ENCODE peak calls at places on chromosome 10, in six cellular contexts. One of them, this sample, is unnamed.

GRCh38 chr10:87925570-87925969 is 62.1 kb downstream of the PTEN start:
- DNase-seq in left cardiac atrium: no peak
- DNase-seq in stimulated activated naive B cell treated with anti-CD40 and anti-IgM and Interleukin-4, amounts not matched to agents 10 μg/mL and 1 μg/mL and 100 μg/mL, for 72 hours: no peak
- DNase-seq in transverse colon: no peak
- DNase-seq in activated naive CD8-positive, alpha-beta T cell treated with anti-CD3 and anti-CD28 coated beads for 36 hours: no peak
- DNase-seq in NCI-H2081 treated with DMSO at 0.1 percent for 48 hours: peak; percentile 57
- DNase-seq in this sample: no peak

GRCh38 chr10:43079823-43080222 is 3.0 kb downstream of the RET start:
- DNase-seq in left cardiac atrium: no peak
- DNase-seq in stimulated activated naive B cell treated with anti-CD40 and anti-IgM and Interleukin-4, amounts not matched to agents 10 μg/mL and 1 μg/mL and 100 μg/mL, for 72 hours: no peak
- DNase-seq in transverse colon: no peak
- DNase-seq in activated naive CD8-positive, alpha-beta T cell treated with anti-CD3 and anti-CD28 coated beads for 36 hours: no peak
- DNase-seq in NCI-H2081 treated with DMSO at 0.1 percent for 48 hours: no peak
- DNase-seq in this sample: no peak

GRCh38 chr10:127243490-127244272 is 47.3 kb upstream of the INSYN2A start:
- DNase-seq in left cardiac atrium: no peak
- DNase-seq in stimulated activated naive B cell treated with anti-CD40 and anti-IgM and Interleukin-4, amounts not matched to agents 10 μg/mL and 1 μg/mL and 100 μg/mL, for 72 hours: no peak
- DNase-seq in transverse colon: peak; percentile 26
- DNase-seq in activated naive CD8-positive, alpha-beta T cell treated with anti-CD3 and anti-CD28 coated beads for 36 hours: peak; percentile 22
- DNase-seq in NCI-H2081 treated with DMSO at 0.1 percent for 48 hours: no peak
- DNase-seq in this sample: peak; percentile 31

GRCh38 chr10:122435212-122435827 is 19.1 kb upstream of the ARMS2 start:
- DNase-seq in left cardiac atrium: no peak
- DNase-seq in stimulated activated naive B cell treated with anti-CD40 and anti-IgM and Interleukin-4, amounts not matched to agents 10 μg/mL and 1 μg/mL and 100 μg/mL, for 72 hours: no peak
- DNase-seq in transverse colon: no peak
- DNase-seq in activated naive CD8-positive, alpha-beta T cell treated with anti-CD3 and anti-CD28 coated beads for 36 hours: no peak
- DNase-seq in NCI-H2081 treated with DMSO at 0.1 percent for 48 hours: peak; percentile 1
- DNase-seq in this sample: no peak

GRCh38 chr10:72087969-72088878 is at the start of gene SPOCK2:
- DNase-seq in left cardiac atrium: peak; percentile 38
- DNase-seq in stimulated activated naive B cell treated with anti-CD40 and anti-IgM and Interleukin-4, amounts not matched to agents 10 μg/mL and 1 μg/mL and 100 μg/mL, for 72 hours: peak; percentile 33
- DNase-seq in transverse colon: peak; percentile 48
- DNase-seq in activated naive CD8-positive, alpha-beta T cell treated with anti-CD3 and anti-CD28 coated beads for 36 hours: peak; percentile 68
- DNase-seq in NCI-H2081 treated with DMSO at 0.1 percent for 48 hours: no peak
- DNase-seq in this sample: peak; percentile 43

GRCh38 chr10:79324032-79324695 is 23.1 kb upstream of the PPIF start:
- DNase-seq in left cardiac atrium: peak; percentile 12
- DNase-seq in stimulated activated naive B cell treated with anti-CD40 and anti-IgM and Interleukin-4, amounts not matched to agents 10 μg/mL and 1 μg/mL and 100 μg/mL, for 72 hours: no peak
- DNase-seq in transverse colon: no peak
- DNase-seq in activated naive CD8-positive, alpha-beta T cell treated with anti-CD3 and anti-CD28 coated beads for 36 hours: no peak
- DNase-seq in NCI-H2081 treated with DMSO at 0.1 percent for 48 hours: no peak
- DNase-seq in this sample: no peak

GRCh38 chr10:30441974-30442606 is 8.1 kb downstream of the MAP3K8 start:
- DNase-seq in left cardiac atrium: no peak
- DNase-seq in stimulated activated naive B cell treated with anti-CD40 and anti-IgM and Interleukin-4, amounts not matched to agents 10 μg/mL and 1 μg/mL and 100 μg/mL, for 72 hours: no peak
- DNase-seq in transverse colon: no peak
- DNase-seq in activated naive CD8-positive, alpha-beta T cell treated with anti-CD3 and anti-CD28 coated beads for 36 hours: no peak
- DNase-seq in NCI-H2081 treated with DMSO at 0.1 percent for 48 hours: no peak
- DNase-seq in this sample: no peak

GRCh38 chr10:3924344-3924743 is 139.3 kb upstream of the KLF6 start:
- DNase-seq in left cardiac atrium: no peak
- DNase-seq in stimulated activated naive B cell treated with anti-CD40 and anti-IgM and Interleukin-4, amounts not matched to agents 10 μg/mL and 1 μg/mL and 100 μg/mL, for 72 hours: no peak
- DNase-seq in transverse colon: no peak
- DNase-seq in activated naive CD8-positive, alpha-beta T cell treated with anti-CD3 and anti-CD28 coated beads for 36 hours: no peak
- DNase-seq in NCI-H2081 treated with DMSO at 0.1 percent for 48 hours: no peak
- DNase-seq in this sample: no peak

GRCh38 chr10:117094856-117095255 is 43.2 kb downstream of the VAX1 start:
- DNase-seq in left cardiac atrium: no peak
- DNase-seq in stimulated activated naive B cell treated with anti-CD40 and anti-IgM and Interleukin-4, amounts not matched to agents 10 μg/mL and 1 μg/mL and 100 μg/mL, for 72 hours: no peak
- DNase-seq in transverse colon: no peak
- DNase-seq in activated naive CD8-positive, alpha-beta T cell treated with anti-CD3 and anti-CD28 coated beads for 36 hours: no peak
- DNase-seq in NCI-H2081 treated with DMSO at 0.1 percent for 48 hours: no peak
- DNase-seq in this sample: no peak

GRCh38 chr10:110364531-110364937 is 59.8 kb upstream of the SMNDC1 start:
- DNase-seq in left cardiac atrium: no peak
- DNase-seq in stimulated activated naive B cell treated with anti-CD40 and anti-IgM and Interleukin-4, amounts not matched to agents 10 μg/mL and 1 μg/mL and 100 μg/mL, for 72 hours: no peak
- DNase-seq in transverse colon: no peak
- DNase-seq in activated naive CD8-positive, alpha-beta T cell treated with anti-CD3 and anti-CD28 coated beads for 36 hours: peak; percentile 33
- DNase-seq in NCI-H2081 treated with DMSO at 0.1 percent for 48 hours: no peak
- DNase-seq in this sample: no peak

GRCh38 chr10:124697837-124698559 is 46.2 kb downstream of the FAM53B start:
- DNase-seq in left cardiac atrium: peak; percentile 18
- DNase-seq in stimulated activated naive B cell treated with anti-CD40 and anti-IgM and Interleukin-4, amounts not matched to agents 10 μg/mL and 1 μg/mL and 100 μg/mL, for 72 hours: peak; percentile 51
- DNase-seq in transverse colon: no peak
- DNase-seq in activated naive CD8-positive, alpha-beta T cell treated with anti-CD3 and anti-CD28 coated beads for 36 hours: peak; percentile 54
- DNase-seq in NCI-H2081 treated with DMSO at 0.1 percent for 48 hours: no peak
- DNase-seq in this sample: no peak

GRCh38 chr10:50653142-50653541 is 29.4 kb upstream of the SGMS1 start:
- DNase-seq in left cardiac atrium: no peak
- DNase-seq in stimulated activated naive B cell treated with anti-CD40 and anti-IgM and Interleukin-4, amounts not matched to agents 10 μg/mL and 1 μg/mL and 100 μg/mL, for 72 hours: no peak
- DNase-seq in transverse colon: no peak
- DNase-seq in activated naive CD8-positive, alpha-beta T cell treated with anti-CD3 and anti-CD28 coated beads for 36 hours: no peak
- DNase-seq in NCI-H2081 treated with DMSO at 0.1 percent for 48 hours: no peak
- DNase-seq in this sample: no peak

GRCh38 chr10:77832243-77832642 is 94.3 kb downstream of the DLG5 start:
- DNase-seq in left cardiac atrium: no peak
- DNase-seq in stimulated activated naive B cell treated with anti-CD40 and anti-IgM and Interleukin-4, amounts not matched to agents 10 μg/mL and 1 μg/mL and 100 μg/mL, for 72 hours: no peak
- DNase-seq in transverse colon: no peak
- DNase-seq in activated naive CD8-positive, alpha-beta T cell treated with anti-CD3 and anti-CD28 coated beads for 36 hours: no peak
- DNase-seq in NCI-H2081 treated with DMSO at 0.1 percent for 48 hours: no peak
- DNase-seq in this sample: no peak

GRCh38 chr10:74743401-74743800 is 83.0 kb upstream of the KAT6B start:
- DNase-seq in left cardiac atrium: no peak
- DNase-seq in stimulated activated naive B cell treated with anti-CD40 and anti-IgM and Interleukin-4, amounts not matched to agents 10 μg/mL and 1 μg/mL and 100 μg/mL, for 72 hours: no peak
- DNase-seq in transverse colon: no peak
- DNase-seq in activated naive CD8-positive, alpha-beta T cell treated with anti-CD3 and anti-CD28 coated beads for 36 hours: no peak
- DNase-seq in NCI-H2081 treated with DMSO at 0.1 percent for 48 hours: no peak
- DNase-seq in this sample: no peak

GRCh38 chr10:62384447-62385081 is 10.4 kb downstream of the ZNF365 start:
- DNase-seq in left cardiac atrium: no peak
- DNase-seq in stimulated activated naive B cell treated with anti-CD40 and anti-IgM and Interleukin-4, amounts not matched to agents 10 μg/mL and 1 μg/mL and 100 μg/mL, for 72 hours: no peak
- DNase-seq in transverse colon: no peak
- DNase-seq in activated naive CD8-positive, alpha-beta T cell treated with anti-CD3 and anti-CD28 coated beads for 36 hours: no peak
- DNase-seq in NCI-H2081 treated with DMSO at 0.1 percent for 48 hours: no peak
- DNase-seq in this sample: no peak

GRCh38 chr10:25557136-25557535 is 376.9 kb upstream of the MYO3A start:
- DNase-seq in left cardiac atrium: no peak
- DNase-seq in stimulated activated naive B cell treated with anti-CD40 and anti-IgM and Interleukin-4, amounts not matched to agents 10 μg/mL and 1 μg/mL and 100 μg/mL, for 72 hours: no peak
- DNase-seq in transverse colon: no peak
- DNase-seq in activated naive CD8-positive, alpha-beta T cell treated with anti-CD3 and anti-CD28 coated beads for 36 hours: no peak
- DNase-seq in NCI-H2081 treated with DMSO at 0.1 percent for 48 hours: no peak
- DNase-seq in this sample: no peak

GRCh38 chr10:12542271-12542670 is 192.9 kb downstream of the CAMK1D start:
- DNase-seq in left cardiac atrium: no peak
- DNase-seq in stimulated activated naive B cell treated with anti-CD40 and anti-IgM and Interleukin-4, amounts not matched to agents 10 μg/mL and 1 μg/mL and 100 μg/mL, for 72 hours: no peak
- DNase-seq in transverse colon: no peak
- DNase-seq in activated naive CD8-positive, alpha-beta T cell treated with anti-CD3 and anti-CD28 coated beads for 36 hours: no peak
- DNase-seq in NCI-H2081 treated with DMSO at 0.1 percent for 48 hours: no peak
- DNase-seq in this sample: no peak

GRCh38 chr10:35781643-35782035 is 139.5 kb upstream of the FZD8 start:
- DNase-seq in left cardiac atrium: no peak
- DNase-seq in stimulated activated naive B cell treated with anti-CD40 and anti-IgM and Interleukin-4, amounts not matched to agents 10 μg/mL and 1 μg/mL and 100 μg/mL, for 72 hours: no peak
- DNase-seq in transverse colon: peak; percentile 17
- DNase-seq in activated naive CD8-positive, alpha-beta T cell treated with anti-CD3 and anti-CD28 coated beads for 36 hours: no peak
- DNase-seq in NCI-H2081 treated with DMSO at 0.1 percent for 48 hours: no peak
- DNase-seq in this sample: no peak

GRCh38 chr10:3419719-3420495 is 247.3 kb upstream of the PITRM1 start:
- DNase-seq in left cardiac atrium: no peak
- DNase-seq in stimulated activated naive B cell treated with anti-CD40 and anti-IgM and Interleukin-4, amounts not matched to agents 10 μg/mL and 1 μg/mL and 100 μg/mL, for 72 hours: no peak
- DNase-seq in transverse colon: no peak
- DNase-seq in activated naive CD8-positive, alpha-beta T cell treated with anti-CD3 and anti-CD28 coated beads for 36 hours: no peak
- DNase-seq in NCI-H2081 treated with DMSO at 0.1 percent for 48 hours: no peak
- DNase-seq in this sample: peak; percentile 74

GRCh38 chr10:61901829-61902447 is 439 bp downstream of the ARID5B start:
- DNase-seq in left cardiac atrium: no peak
- DNase-seq in stimulated activated naive B cell treated with anti-CD40 and anti-IgM and Interleukin-4, amounts not matched to agents 10 μg/mL and 1 μg/mL and 100 μg/mL, for 72 hours: no peak
- DNase-seq in transverse colon: peak; percentile 41
- DNase-seq in activated naive CD8-positive, alpha-beta T cell treated with anti-CD3 and anti-CD28 coated beads for 36 hours: no peak
- DNase-seq in NCI-H2081 treated with DMSO at 0.1 percent for 48 hours: no peak
- DNase-seq in this sample: no peak

GRCh38 chr10:98460837-98461499 is 14.2 kb upstream of the HPS1 start:
- DNase-seq in left cardiac atrium: peak; percentile 39
- DNase-seq in stimulated activated naive B cell treated with anti-CD40 and anti-IgM and Interleukin-4, amounts not matched to agents 10 μg/mL and 1 μg/mL and 100 μg/mL, for 72 hours: no peak
- DNase-seq in transverse colon: peak; percentile 63
- DNase-seq in activated naive CD8-positive, alpha-beta T cell treated with anti-CD3 and anti-CD28 coated beads for 36 hours: no peak
- DNase-seq in NCI-H2081 treated with DMSO at 0.1 percent for 48 hours: no peak
- DNase-seq in this sample: no peak

GRCh38 chr10:101617102-101617823 is 29.1 kb downstream of the DPCD start:
- DNase-seq in left cardiac atrium: no peak
- DNase-seq in stimulated activated naive B cell treated with anti-CD40 and anti-IgM and Interleukin-4, amounts not matched to agents 10 μg/mL and 1 μg/mL and 100 μg/mL, for 72 hours: peak; percentile 9
- DNase-seq in transverse colon: no peak
- DNase-seq in activated naive CD8-positive, alpha-beta T cell treated with anti-CD3 and anti-CD28 coated beads for 36 hours: no peak
- DNase-seq in NCI-H2081 treated with DMSO at 0.1 percent for 48 hours: no peak
- DNase-seq in this sample: no peak

GRCh38 chr10:63115732-63116383 is 17.3 kb upstream of the NRBF2 start:
- DNase-seq in left cardiac atrium: peak; percentile 88
- DNase-seq in stimulated activated naive B cell treated with anti-CD40 and anti-IgM and Interleukin-4, amounts not matched to agents 10 μg/mL and 1 μg/mL and 100 μg/mL, for 72 hours: no peak
- DNase-seq in transverse colon: peak; percentile 46
- DNase-seq in activated naive CD8-positive, alpha-beta T cell treated with anti-CD3 and anti-CD28 coated beads for 36 hours: no peak
- DNase-seq in NCI-H2081 treated with DMSO at 0.1 percent for 48 hours: no peak
- DNase-seq in this sample: no peak

GRCh38 chr10:84540022-84540616 is 211.7 kb downstream of the CCSER2 start:
- DNase-seq in left cardiac atrium: no peak
- DNase-seq in stimulated activated naive B cell treated with anti-CD40 and anti-IgM and Interleukin-4, amounts not matched to agents 10 μg/mL and 1 μg/mL and 100 μg/mL, for 72 hours: no peak
- DNase-seq in transverse colon: no peak
- DNase-seq in activated naive CD8-positive, alpha-beta T cell treated with anti-CD3 and anti-CD28 coated beads for 36 hours: no peak
- DNase-seq in NCI-H2081 treated with DMSO at 0.1 percent for 48 hours: no peak
- DNase-seq in this sample: no peak

GRCh38 chr10:33381897-33382578 is 47.6 kb upstream of the NRP1 start:
- DNase-seq in left cardiac atrium: no peak
- DNase-seq in stimulated activated naive B cell treated with anti-CD40 and anti-IgM and Interleukin-4, amounts not matched to agents 10 μg/mL and 1 μg/mL and 100 μg/mL, for 72 hours: no peak
- DNase-seq in transverse colon: peak; percentile 40
- DNase-seq in activated naive CD8-positive, alpha-beta T cell treated with anti-CD3 and anti-CD28 coated beads for 36 hours: no peak
- DNase-seq in NCI-H2081 treated with DMSO at 0.1 percent for 48 hours: no peak
- DNase-seq in this sample: no peak

GRCh38 chr10:110352930-110353243 is 48.2 kb upstream of the SMNDC1 start:
- DNase-seq in left cardiac atrium: no peak
- DNase-seq in stimulated activated naive B cell treated with anti-CD40 and anti-IgM and Interleukin-4, amounts not matched to agents 10 μg/mL and 1 μg/mL and 100 μg/mL, for 72 hours: no peak
- DNase-seq in transverse colon: no peak
- DNase-seq in activated naive CD8-positive, alpha-beta T cell treated with anti-CD3 and anti-CD28 coated beads for 36 hours: no peak
- DNase-seq in NCI-H2081 treated with DMSO at 0.1 percent for 48 hours: no peak
- DNase-seq in this sample: no peak

GRCh38 chr10:102452672-102453340 is 1.5 kb upstream of the C10orf95 start:
- DNase-seq in left cardiac atrium: peak; percentile 55
- DNase-seq in stimulated activated naive B cell treated with anti-CD40 and anti-IgM and Interleukin-4, amounts not matched to agents 10 μg/mL and 1 μg/mL and 100 μg/mL, for 72 hours: peak; percentile 11
- DNase-seq in transverse colon: peak; percentile 25
- DNase-seq in activated naive CD8-positive, alpha-beta T cell treated with anti-CD3 and anti-CD28 coated beads for 36 hours: peak; percentile 85
- DNase-seq in NCI-H2081 treated with DMSO at 0.1 percent for 48 hours: no peak
- DNase-seq in this sample: no peak

GRCh38 chr10:1364151-1364910 is 308.1 kb downstream of the WDR37 start:
- DNase-seq in left cardiac atrium: no peak
- DNase-seq in stimulated activated naive B cell treated with anti-CD40 and anti-IgM and Interleukin-4, amounts not matched to agents 10 μg/mL and 1 μg/mL and 100 μg/mL, for 72 hours: no peak
- DNase-seq in transverse colon: no peak
- DNase-seq in activated naive CD8-positive, alpha-beta T cell treated with anti-CD3 and anti-CD28 coated beads for 36 hours: no peak
- DNase-seq in NCI-H2081 treated with DMSO at 0.1 percent for 48 hours: no peak
- DNase-seq in this sample: no peak

GRCh38 chr10:97771913-97772823 is at the start of gene SFRP5:
- DNase-seq in left cardiac atrium: no peak
- DNase-seq in stimulated activated naive B cell treated with anti-CD40 and anti-IgM and Interleukin-4, amounts not matched to agents 10 μg/mL and 1 μg/mL and 100 μg/mL, for 72 hours: no peak
- DNase-seq in transverse colon: no peak
- DNase-seq in activated naive CD8-positive, alpha-beta T cell treated with anti-CD3 and anti-CD28 coated beads for 36 hours: peak; percentile 22
- DNase-seq in NCI-H2081 treated with DMSO at 0.1 percent for 48 hours: no peak
- DNase-seq in this sample: no peak